ENCODE peak calls at places on chromosomes 6 and 20, in five cellular contexts. O is GM23338, X is K562, Y is HepG2, P is GM12878. C is an unnamed sample.

GRCh38 chr20:30601974-30602373 is 655.5 kb upstream of the DEFB115 start:
- DNase-seq in O (no peak), X (no peak), Y (no peak), P (no peak), C (no peak)

GRCh38 chr6:167422934-167423333 is 98.0 kb downstream of the TTLL2 start:
- DNase-seq in O (no peak), X (no peak), Y (no peak), P (no peak), C (no peak)

GRCh38 chr6:149919834-149920225 is 3.1 kb downstream of the RAET1G start:
- DNase-seq in O (no peak), X (no peak), Y (no peak), P (no peak), C (no peak)

GRCh38 chr6:31729979-31730630 is 1.0 kb upstream of the DDAH2 start:
- DNase-seq in O (peak), X (peak), Y (peak), P (no peak), C (peak)

GRCh38 chr6:69827491-69827890 is 30.7 kb upstream of the LMBRD1 start:
- DNase-seq in O (peak), X (no peak), Y (no peak), P (no peak), C (no peak)

GRCh38 chr6:257031-257725 is 35.1 kb upstream of the DUSP22 start:
- DNase-seq in O (peak), X (no peak), Y (no peak), P (no peak), C (no peak)

GRCh38 chr20:58651823-58652605 is 931 bp downstream of the STX16 start:
- DNase-seq in O (peak), X (peak), Y (peak), P (peak), C (peak)

GRCh38 chr6:32855467-32856174 is 1.6 kb downstream of the PSMB9 start:
- DNase-seq in O (no peak), X (no peak), Y (no peak), P (no peak), C (no peak)

GRCh38 chr6:1872649-1873131 is 263.0 kb downstream of the FOXC1 start:
- DNase-seq in O (peak), X (no peak), Y (no peak), P (no peak), C (no peak)

GRCh38 chr6:6737666-6738065 is 149.1 kb downstream of the LY86 start:
- DNase-seq in O (no peak), X (no peak), Y (no peak), P (no peak), C (no peak)

GRCh38 chr6:80769101-80769500 is 662.6 kb downstream of the BCKDHB start:
- DNase-seq in O (no peak), X (no peak), Y (no peak), P (no peak), C (no peak)

GRCh38 chr20:51385941-51386530 is 156.5 kb downstream of the NFATC2 start:
- DNase-seq in O (peak), X (peak), Y (peak), P (no peak), C (no peak)

GRCh38 chr6:107361568-107362270 is 97.6 kb downstream of the PDSS2 start:
- DNase-seq in O (peak), X (no peak), Y (peak), P (no peak), C (no peak)

GRCh38 chr6:5471637-5472430 is 210.5 kb downstream of the FARS2 start:
- DNase-seq in O (peak), X (no peak), Y (no peak), P (no peak), C (no peak)

GRCh38 chr6:168035098-168035660 is 37.7 kb downstream of the KIF25 start:
- DNase-seq in O (peak), X (peak), Y (no peak), P (no peak), C (no peak)

DNA sequence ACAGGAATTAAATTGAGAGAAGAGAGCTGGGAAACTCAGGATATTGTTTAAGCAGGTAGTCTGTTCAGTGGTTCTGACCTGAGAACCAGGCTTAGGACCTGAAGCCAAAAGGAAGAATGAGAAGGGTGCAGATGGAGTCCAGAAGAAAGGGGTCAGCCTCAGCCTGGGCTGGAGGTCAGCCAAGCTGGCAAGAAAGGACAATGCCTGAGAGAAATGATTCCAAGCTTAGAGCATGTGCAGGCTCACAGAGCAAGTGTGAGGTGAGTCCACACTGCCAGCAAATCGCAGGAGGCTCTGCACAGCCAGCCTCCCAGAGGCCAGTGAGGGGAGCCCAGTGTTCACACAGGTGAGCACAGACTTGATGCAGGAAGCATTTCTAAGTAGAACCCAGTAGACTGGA is 47.3 kb downstream of the DAAM2 start:
- DNase-seq in O (no peak), X (no peak), Y (no peak), P (no peak), C (no peak)
- TF ChIP-seq POLR2AphosphoS5 in O (no peak), X (no peak), Y (no peak), P (no peak), C (no peak)

GRCh38 chr6:15527838-15528617 is 134.8 kb downstream of the DTNBP1 start:
- DNase-seq in O (no peak), X (no peak), Y (no peak), P (no peak), C (no peak)
- TF ChIP-seq CREB1 in O (no peak), X (no peak), Y (no peak), P (no peak), C (no peak)

DNA sequence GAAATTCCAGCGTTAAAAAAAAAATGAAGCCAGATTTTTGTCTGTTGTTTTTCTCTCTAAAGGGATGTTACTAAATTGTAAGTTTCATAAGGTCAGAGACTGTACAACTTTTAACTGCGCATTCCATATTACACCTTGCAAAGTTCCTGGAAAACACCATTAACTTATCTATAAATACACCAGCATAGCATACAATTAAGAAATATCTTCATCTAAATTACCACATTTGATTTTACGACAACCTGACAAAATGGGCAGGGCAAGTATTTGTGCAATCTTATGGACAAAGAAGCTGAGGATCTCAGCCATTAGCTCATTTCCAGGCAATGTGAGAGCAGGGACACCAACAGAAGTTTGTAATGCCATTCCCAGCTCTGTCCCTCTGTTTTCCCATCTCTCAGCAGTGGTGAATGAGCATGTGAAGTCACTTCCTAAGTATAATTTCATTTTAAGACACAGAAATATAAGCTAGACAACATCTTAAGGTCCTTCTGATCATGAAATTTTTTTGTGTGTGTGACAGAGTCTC is 12.9 kb upstream of the GCM1 start:
- DNase-seq in O (no peak), X (no peak), Y (no peak), P (no peak), C (no peak)
- TF ChIP-seq POLR2AphosphoS5 in O (no peak), X (no peak), Y (no peak), P (no peak), C (no peak)

GRCh38 chr20:62087227-62087626 is 21.5 kb upstream of the TAF4 start:
- DNase-seq in O (no peak), X (no peak), Y (no peak), P (no peak), C (no peak)
- TF ChIP-seq CREB1 in O (no peak), X (no peak), Y (no peak), P (no peak), C (no peak)

C was measured in H1.